ENCODE peak calls at places on chromosome 4, in nine cellular contexts. One of them, this sample, is unnamed.

GRCh38 chr4:79227896-79228295 is 98.0 kb downstream of the NAA11 start:
- DNase-seq in HCT116: no peak
- DNase-seq in suprapubic skin: no peak
- DNase-seq in sigmoid colon: no peak
- DNase-seq in stomach: no peak
- DNase-seq in vagina: no peak
- DNase-seq in H1: no peak
- DNase-seq in breast epithelium: no peak
- DNase-seq in GM12878: no peak
- DNase-seq in this sample: no peak

GRCh38 chr4:72326692-72327632 is 242.1 kb downstream of the ADAMTS3 start:
- DNase-seq in HCT116: peak; percentile 8
- DNase-seq in suprapubic skin: no peak
- DNase-seq in sigmoid colon: no peak
- DNase-seq in stomach: no peak
- DNase-seq in vagina: no peak
- DNase-seq in H1: no peak
- DNase-seq in breast epithelium: no peak
- DNase-seq in GM12878: no peak
- DNase-seq in this sample: no peak

GRCh38 chr4:177051473-177052060 is 258.1 kb upstream of the NEIL3 start:
- DNase-seq in HCT116: peak; percentile 44
- DNase-seq in suprapubic skin: no peak
- DNase-seq in sigmoid colon: no peak
- DNase-seq in stomach: no peak
- DNase-seq in vagina: no peak
- DNase-seq in H1: peak; percentile 49
- DNase-seq in breast epithelium: no peak
- DNase-seq in GM12878: no peak
- DNase-seq in this sample: peak; percentile 8

GRCh38 chr4:139745111-139745639 is 79.6 kb downstream of the MGST2 start:
- DNase-seq in HCT116: no peak
- DNase-seq in suprapubic skin: no peak
- DNase-seq in sigmoid colon: no peak
- DNase-seq in stomach: no peak
- DNase-seq in vagina: no peak
- DNase-seq in H1: peak; percentile 22
- DNase-seq in breast epithelium: no peak
- DNase-seq in GM12878: no peak
- DNase-seq in this sample: no peak

GRCh38 chr4:119244832-119245231 is 32.3 kb downstream of the USP53 start:
- DNase-seq in HCT116: no peak
- DNase-seq in suprapubic skin: no peak
- DNase-seq in sigmoid colon: no peak
- DNase-seq in stomach: no peak
- DNase-seq in vagina: no peak
- DNase-seq in H1: no peak
- DNase-seq in breast epithelium: no peak
- DNase-seq in GM12878: no peak
- DNase-seq in this sample: peak; percentile 56

GRCh38 chr4:1044469-1045192 is 33.2 kb downstream of the FGFRL1 start:
- DNase-seq in HCT116: no peak
- DNase-seq in suprapubic skin: no peak
- DNase-seq in sigmoid colon: peak; percentile 64
- DNase-seq in stomach: no peak
- DNase-seq in vagina: no peak
- DNase-seq in H1: no peak
- DNase-seq in breast epithelium: no peak
- DNase-seq in GM12878: no peak
- DNase-seq in this sample: no peak

GRCh38 chr4:181968371-181968770 is 274.8 kb upstream of the TENM3 start:
- DNase-seq in HCT116: no peak
- DNase-seq in suprapubic skin: no peak
- DNase-seq in sigmoid colon: no peak
- DNase-seq in stomach: no peak
- DNase-seq in vagina: no peak
- DNase-seq in H1: no peak
- DNase-seq in breast epithelium: no peak
- DNase-seq in GM12878: no peak
- DNase-seq in this sample: no peak

GRCh38 chr4:99062120-99062519 is 26.5 kb downstream of the ADH5 start:
- DNase-seq in HCT116: no peak
- DNase-seq in suprapubic skin: no peak
- DNase-seq in sigmoid colon: no peak
- DNase-seq in stomach: no peak
- DNase-seq in vagina: no peak
- DNase-seq in H1: no peak
- DNase-seq in breast epithelium: no peak
- DNase-seq in GM12878: peak; percentile 9
- DNase-seq in this sample: no peak

GRCh38 chr4:48079972-48080391 is 54.1 kb downstream of the TXK start:
- DNase-seq in HCT116: no peak
- DNase-seq in suprapubic skin: no peak
- DNase-seq in sigmoid colon: no peak
- DNase-seq in stomach: no peak
- DNase-seq in vagina: no peak
- DNase-seq in H1: no peak
- DNase-seq in breast epithelium: no peak
- DNase-seq in GM12878: no peak
- DNase-seq in this sample: peak; percentile 47

GRCh38 chr4:121358473-121358872 is 22.3 kb downstream of the QRFPR start:
- DNase-seq in HCT116: peak; percentile 7
- DNase-seq in suprapubic skin: no peak
- DNase-seq in sigmoid colon: no peak
- DNase-seq in stomach: no peak
- DNase-seq in vagina: no peak
- DNase-seq in H1: no peak
- DNase-seq in breast epithelium: no peak
- DNase-seq in GM12878: no peak
- DNase-seq in this sample: peak; percentile 89

GRCh38 chr4:101835121-101835904 is 44.8 kb downstream of the BANK1 start:
- DNase-seq in HCT116: no peak
- DNase-seq in suprapubic skin: no peak
- DNase-seq in sigmoid colon: peak; percentile 72
- DNase-seq in stomach: no peak
- DNase-seq in vagina: no peak
- DNase-seq in H1: no peak
- DNase-seq in breast epithelium: no peak
- DNase-seq in GM12878: no peak
- DNase-seq in this sample: no peak

GRCh38 chr4:45931151-45931550 is 192.7 kb downstream of the GABRG1 start:
- DNase-seq in HCT116: no peak
- DNase-seq in suprapubic skin: no peak
- DNase-seq in sigmoid colon: no peak
- DNase-seq in stomach: no peak
- DNase-seq in vagina: no peak
- DNase-seq in H1: no peak
- DNase-seq in breast epithelium: no peak
- DNase-seq in GM12878: no peak
- DNase-seq in this sample: no peak

GRCh38 chr4:2697995-2698414 is 58.1 kb downstream of the TNIP2 start:
- DNase-seq in HCT116: no peak
- DNase-seq in suprapubic skin: no peak
- DNase-seq in sigmoid colon: no peak
- DNase-seq in stomach: peak; percentile 41
- DNase-seq in vagina: no peak
- DNase-seq in H1: no peak
- DNase-seq in breast epithelium: no peak
- DNase-seq in GM12878: no peak
- DNase-seq in this sample: no peak

DNA sequence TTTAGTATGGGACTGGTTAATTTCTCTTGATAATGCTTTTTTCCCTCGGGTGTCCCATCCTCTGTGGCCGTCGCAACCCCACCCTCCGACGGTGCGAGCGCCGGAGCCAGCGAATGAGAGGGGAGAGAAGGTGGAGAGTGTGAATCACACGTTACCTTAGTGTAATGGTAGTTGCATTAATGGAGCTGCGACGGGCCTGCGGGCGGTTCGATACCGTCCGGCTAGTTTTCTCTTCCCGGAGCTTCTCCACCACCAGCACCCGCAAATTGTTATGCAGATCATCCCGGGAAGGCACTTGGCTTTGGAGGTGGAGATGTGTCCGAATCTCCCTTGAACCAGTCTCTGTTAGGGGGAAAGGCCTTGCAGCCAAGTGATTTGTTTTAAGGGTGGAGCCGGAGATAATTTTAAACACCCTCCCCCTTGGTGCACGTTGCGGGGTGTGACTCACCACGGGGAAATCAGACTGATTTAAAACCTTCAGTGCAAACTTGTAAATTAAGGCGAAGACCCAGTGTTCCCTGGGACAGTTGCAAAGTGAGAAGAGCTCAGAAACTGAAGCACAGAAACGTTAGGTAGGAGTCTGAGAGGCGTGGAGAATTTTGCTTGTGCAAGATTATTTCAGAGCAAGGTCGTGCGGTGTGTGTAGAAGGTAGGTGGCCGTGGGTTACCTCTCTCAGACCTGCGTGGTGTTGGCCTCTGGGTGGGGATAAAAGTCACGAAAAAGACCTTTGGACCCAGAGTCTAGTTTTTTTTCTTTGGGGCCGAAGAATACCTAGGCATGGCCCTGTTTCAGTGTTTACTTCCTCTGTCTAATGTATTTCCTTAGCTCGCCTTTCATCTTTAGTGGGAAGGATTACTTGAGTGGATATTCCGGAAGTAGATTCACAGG is 1.3 kb downstream of the AFF1 start:
- DNase-seq in HCT116: peak; percentile 78
- DNase-seq in suprapubic skin: peak; percentile 84
- DNase-seq in sigmoid colon: peak; percentile 90
- DNase-seq in stomach: peak; percentile 68
- DNase-seq in vagina: peak; percentile 94
- DNase-seq in H1: peak; percentile 73
- DNase-seq in breast epithelium: no peak
- DNase-seq in GM12878: peak; percentile 88
- DNase-seq in this sample: no peak
- TF ChIP-seq POLR2AphosphoS5 in HCT116: peak; percentile 70
- TF ChIP-seq POLR2AphosphoS5 in suprapubic skin: peak; percentile 14
- TF ChIP-seq POLR2AphosphoS5 in sigmoid colon: peak; percentile 80
- TF ChIP-seq POLR2AphosphoS5 in stomach: no peak
- TF ChIP-seq POLR2AphosphoS5 in vagina: peak; percentile 76
- TF ChIP-seq POLR2AphosphoS5 in H1: peak; percentile 67
- TF ChIP-seq POLR2AphosphoS5 in breast epithelium: peak; percentile 41
- TF ChIP-seq POLR2AphosphoS5 in GM12878: peak; percentile 88
- TF ChIP-seq POLR2AphosphoS5 in this sample: peak; percentile 16

GRCh38 chr4:11397819-11398610 is 30.7 kb downstream of the HS3ST1 start:
- DNase-seq in HCT116: no peak
- DNase-seq in suprapubic skin: no peak
- DNase-seq in sigmoid colon: no peak
- DNase-seq in stomach: no peak
- DNase-seq in vagina: no peak
- DNase-seq in H1: no peak
- DNase-seq in breast epithelium: no peak
- DNase-seq in GM12878: no peak
- DNase-seq in this sample: no peak
- H3K27ac ChIP-seq in HCT116: peak overlapping the region; percentile 23
- H3K27ac ChIP-seq in suprapubic skin: no peak overlapping the region
- H3K27ac ChIP-seq in sigmoid colon: no peak overlapping the region
- H3K27ac ChIP-seq in stomach: no peak overlapping the region
- H3K27ac ChIP-seq in vagina: no peak overlapping the region
- H3K27ac ChIP-seq in H1: no peak overlapping the region
- H3K27ac ChIP-seq in breast epithelium: peak overlapping the region; percentile 38
- H3K27ac ChIP-seq in GM12878: no peak overlapping the region
- H3K27ac ChIP-seq in this sample: no peak overlapping the region

GRCh38 chr4:42513748-42514490 is 116.6 kb downstream of the SHISA3 start:
- DNase-seq in HCT116: no peak
- DNase-seq in suprapubic skin: no peak
- DNase-seq in sigmoid colon: no peak
- DNase-seq in stomach: no peak
- DNase-seq in vagina: no peak
- DNase-seq in H1: no peak
- DNase-seq in breast epithelium: no peak
- DNase-seq in GM12878: no peak
- DNase-seq in this sample: no peak

GRCh38 chr4:42512226-42512625 is 114.9 kb downstream of the SHISA3 start:
- DNase-seq in HCT116: no peak
- DNase-seq in suprapubic skin: no peak
- DNase-seq in sigmoid colon: no peak
- DNase-seq in stomach: no peak
- DNase-seq in vagina: no peak
- DNase-seq in H1: no peak
- DNase-seq in breast epithelium: no peak
- DNase-seq in GM12878: no peak
- DNase-seq in this sample: no peak

GRCh38 chr4:42519803-42520417 is 122.6 kb downstream of the SHISA3 start:
- DNase-seq in HCT116: peak; percentile 28
- DNase-seq in suprapubic skin: no peak
- DNase-seq in sigmoid colon: no peak
- DNase-seq in stomach: peak; percentile 57
- DNase-seq in vagina: no peak
- DNase-seq in H1: peak; percentile 65
- DNase-seq in breast epithelium: no peak
- DNase-seq in GM12878: peak; percentile 19
- DNase-seq in this sample: peak; percentile 53

GRCh38 chr4:42515156-42515884 is 118.0 kb downstream of the SHISA3 start:
- DNase-seq in HCT116: no peak
- DNase-seq in suprapubic skin: no peak
- DNase-seq in sigmoid colon: no peak
- DNase-seq in stomach: no peak
- DNase-seq in vagina: no peak
- DNase-seq in H1: no peak
- DNase-seq in breast epithelium: no peak
- DNase-seq in GM12878: no peak
- DNase-seq in this sample: no peak
- TF ChIP-seq POLR2AphosphoS5 in HCT116: no peak
- TF ChIP-seq POLR2AphosphoS5 in suprapubic skin: no peak
- TF ChIP-seq POLR2AphosphoS5 in sigmoid colon: no peak
- TF ChIP-seq POLR2AphosphoS5 in stomach: no peak
- TF ChIP-seq POLR2AphosphoS5 in vagina: no peak
- TF ChIP-seq POLR2AphosphoS5 in H1: peak; percentile 79
- TF ChIP-seq POLR2AphosphoS5 in breast epithelium: no peak
- TF ChIP-seq POLR2AphosphoS5 in GM12878: no peak
- TF ChIP-seq POLR2AphosphoS5 in this sample: no peak

GRCh38 chr4:55087016-55087929 is 38.1 kb downstream of the KDR start:
- DNase-seq in HCT116: no peak
- DNase-seq in suprapubic skin: no peak
- DNase-seq in sigmoid colon: no peak
- DNase-seq in stomach: no peak
- DNase-seq in vagina: no peak
- DNase-seq in H1: no peak
- DNase-seq in breast epithelium: no peak
- DNase-seq in GM12878: no peak
- DNase-seq in this sample: no peak

GRCh38 chr4:55089922-55090321 is 35.5 kb downstream of the KDR start:
- DNase-seq in HCT116: no peak
- DNase-seq in suprapubic skin: no peak
- DNase-seq in sigmoid colon: no peak
- DNase-seq in stomach: no peak
- DNase-seq in vagina: no peak
- DNase-seq in H1: no peak
- DNase-seq in breast epithelium: no peak
- DNase-seq in GM12878: no peak
- DNase-seq in this sample: no peak

GRCh38 chr4:55086561-55086960 is 38.8 kb downstream of the KDR start:
- DNase-seq in HCT116: no peak
- DNase-seq in suprapubic skin: no peak
- DNase-seq in sigmoid colon: no peak
- DNase-seq in stomach: no peak
- DNase-seq in vagina: no peak
- DNase-seq in H1: no peak
- DNase-seq in breast epithelium: no peak
- DNase-seq in GM12878: no peak
- DNase-seq in this sample: no peak

GRCh38 chr4:55083771-55084170 is 41.6 kb downstream of the KDR start:
- DNase-seq in HCT116: no peak
- DNase-seq in suprapubic skin: no peak
- DNase-seq in sigmoid colon: no peak
- DNase-seq in stomach: no peak
- DNase-seq in vagina: no peak
- DNase-seq in H1: no peak
- DNase-seq in breast epithelium: no peak
- DNase-seq in GM12878: no peak
- DNase-seq in this sample: no peak

GRCh38 chr4:55087930-55088293 is 37.5 kb downstream of the KDR start:
- DNase-seq in HCT116: no peak
- DNase-seq in suprapubic skin: no peak
- DNase-seq in sigmoid colon: no peak
- DNase-seq in stomach: no peak
- DNase-seq in vagina: no peak
- DNase-seq in H1: no peak
- DNase-seq in breast epithelium: no peak
- DNase-seq in GM12878: no peak
- DNase-seq in this sample: no peak
- H3K27ac ChIP-seq in HCT116: no peak overlapping the region
- H3K27ac ChIP-seq in suprapubic skin: no peak overlapping the region
- H3K27ac ChIP-seq in sigmoid colon: no peak overlapping the region
- H3K27ac ChIP-seq in stomach: no peak overlapping the region
- H3K27ac ChIP-seq in vagina: no peak overlapping the region
- H3K27ac ChIP-seq in H1: no peak overlapping the region
- H3K27ac ChIP-seq in breast epithelium: peak overlapping the region; percentile 69
- H3K27ac ChIP-seq in GM12878: no peak overlapping the region
- H3K27ac ChIP-seq in this sample: no peak overlapping the region

This sample was measured in SK-N-MC.